ENCODE peak calls at places on chromosome 1, in four cellular contexts. S, N, K and Z are unnamed samples.

GRCh38 chr1:59972216-59972924 is 45.8 kb upstream of the CYP2J2 start:
- DNase-seq in S (no peak), K (no peak), N (no peak), Z (no peak)

GRCh38 chr1:217153361-217153760 is 430.1 kb upstream of the ESRRG start:
- DNase-seq in S (no peak), N (no peak), K (no peak), Z (no peak)

GRCh38 chr1:210541680-210542358 is 213.1 kb downstream of the HHAT start:
- DNase-seq in K (no peak), S (no peak), N (peak; percentile 97), Z (no peak)

GRCh38 chr1:233993651-233994050 is 89.2 kb downstream of the SLC35F3 start:
- DNase-seq in N (peak; percentile 67), K (no peak), S (no peak), Z (peak; percentile 44)

GRCh38 chr1:185551008-185551407 is 183.2 kb upstream of the HMCN1 start:
- DNase-seq in S (no peak), N (no peak), K (no peak), Z (no peak)

GRCh38 chr1:25579241-25579946 is 36.0 kb downstream of the LDLRAP1 start:
- DNase-seq in N (no peak), S (no peak), K (no peak), Z (no peak)

GRCh38 chr1:205510308-205510950 is 6.0 kb downstream of the CDK18 start:
- DNase-seq in N (no peak), K (no peak), S (no peak), Z (no peak)

GRCh38 chr1:3368059-3368458 is 86.4 kb upstream of the ARHGEF16 start:
- DNase-seq in K (no peak), N (no peak), S (no peak), Z (no peak)

GRCh38 chr1:35379317-35380000 is 111.0 kb downstream of the ZMYM4 start:
- DNase-seq in K (no peak), S (no peak), N (no peak), Z (no peak)